ENCODE peak calls at places on chromosomes 13 and 19, in seven cellular contexts. U is K562, K is body of pancreas, E is breast epithelium, O is SJCRH30, H is right atrium auricular region, Z is H1. S is an unnamed sample. For H3K9me3, the result is how much of the 10 kb centered on the place peaks cover.

GRCh38 chr19:1945899-1946298 is 4.9 kb downstream of the CSNK1G2 start:
- DNase-seq in U (peak), O (peak), E (no peak), Z (peak), K (peak), H (no peak), S (no peak)

GRCh38 chr13:75271851-75272250 is 210.1 kb downstream of the TBC1D4 start:
- DNase-seq in E (no peak), H (no peak), K (no peak), U (no peak), O (no peak), Z (no peak), S (no peak)

GRCh38 chr13:25371608-25372274 is at the start of gene ATP8A2:
- DNase-seq in O (no peak), H (no peak), K (no peak), E (no peak), Z (peak), U (peak), S (no peak)

GRCh38 chr13:71677114-71677513 is 189.9 kb downstream of the DACH1 start:
- DNase-seq in H (no peak), O (peak), E (no peak), U (no peak), Z (no peak), K (no peak), S (no peak)

GRCh38 chr13:38888309-38888708 is 102.3 kb downstream of the STOML3 start:
- DNase-seq in Z (no peak), E (no peak), O (no peak), K (no peak), H (no peak), U (no peak), S (peak)

GRCh38 chr13:23876265-23876664 is 12.9 kb downstream of the MIPEP start:
- DNase-seq in H (no peak), K (peak), Z (no peak), U (no peak), O (no peak), E (no peak), S (no peak)

GRCh38 chr19:39409207-39409885 is 2.7 kb downstream of the ZFP36 start:
- DNase-seq in H (peak), K (peak), E (peak), U (peak), O (peak), Z (peak), S (peak)

GRCh38 chr19:16856091-16856490 is 26.9 kb downstream of the SIN3B start:
- DNase-seq in O (no peak), U (peak), H (no peak), Z (no peak), E (no peak), K (no peak), S (no peak)

GRCh38 chr13:97285221-97285955 is 63.3 kb downstream of the MBNL2 start:
- DNase-seq in E (no peak), K (no peak), H (no peak), O (no peak), Z (no peak), U (no peak), S (no peak)

GRCh38 chr13:30299746-30300145 is 7.6 kb downstream of the KATNAL1 start:
- DNase-seq in U (no peak), E (no peak), H (no peak), Z (no peak), K (no peak), O (no peak), S (no peak)

GRCh38 chr19:49469828-49470614 is 4.0 kb upstream of the FLT3LG start:
- DNase-seq in K (no peak), E (no peak), H (no peak), U (no peak), Z (no peak), O (no peak), S (no peak)

GRCh38 chr13:48579167-48579918 is 46.5 kb upstream of the RCBTB2 start:
- DNase-seq in Z (no peak), K (peak), U (no peak), O (no peak), E (no peak), H (no peak), S (no peak)

GRCh38 chr19:19539738-19540703 is 2.0 kb downstream of the CILP2 start:
- DNase-seq in H (no peak), U (peak), K (peak), O (no peak), Z (peak), E (no peak), S (peak)

GRCh38 chr13:77692746-77693448 is 4.6 kb upstream of the SLAIN1 start:
- DNase-seq in H (no peak), E (no peak), U (no peak), K (no peak), O (no peak), Z (no peak), S (no peak)

GRCh38 chr19:30316000-30316491 is 56.1 kb upstream of the ZNF536 start:
- DNase-seq in O (no peak), Z (no peak), U (no peak), E (no peak), K (no peak), H (no peak), S (no peak)

GRCh38 chr13:40251343-40252032 is 415.0 kb downstream of the FOXO1 start:
- DNase-seq in K (no peak), E (no peak), Z (no peak), O (no peak), U (no peak), H (no peak), S (no peak)

GRCh38 chr13:31905896-31906295 is 125.7 kb upstream of the FRY start:
- DNase-seq in Z (no peak), U (no peak), H (no peak), E (no peak), O (no peak), K (no peak), S (no peak)

GRCh38 chr13:44311011-44311481 is 62.6 kb upstream of the SERP2 start:
- DNase-seq in O (no peak), K (no peak), U (no peak), H (no peak), E (peak), Z (no peak), S (peak)

GRCh38 chr13:39616087-39616694 is 13.2 kb upstream of the LHFPL6 start:
- DNase-seq in E (no peak), O (peak), H (peak), U (peak), Z (no peak), K (peak), S (peak)

GRCh38 chr19:15511671-15512424 is 3.5 kb downstream of the CYP4F22 start:
- DNase-seq in E (no peak), K (no peak), Z (no peak), O (no peak), H (no peak), U (no peak), S (no peak)

GRCh38 chr13:48493851-48494250 is 39.0 kb downstream of the RCBTB2 start:
- DNase-seq in Z (no peak), O (no peak), H (no peak), E (no peak), K (no peak), U (no peak), S (no peak)

GRCh38 chr13:99955107-99955746 is 16.3 kb downstream of the ZIC5 start:
- DNase-seq in O (no peak), Z (peak), U (no peak), E (no peak), H (no peak), K (no peak), S (no peak)

GRCh38 chr13:99959127-99959529 is 12.4 kb downstream of the ZIC5 start:
- DNase-seq in O (no peak), K (no peak), Z (no peak), E (no peak), H (no peak), U (no peak), S (no peak)

GRCh38 chr13:99958402-99959126 is 13.0 kb downstream of the ZIC5 start:
- DNase-seq in U (no peak), E (no peak), O (no peak), H (no peak), K (no peak), Z (peak), S (no peak)

GRCh38 chr13:99955747-99956472 is 15.7 kb downstream of the ZIC5 start:
- DNase-seq in H (no peak), E (no peak), K (no peak), O (no peak), U (no peak), Z (peak), S (peak)

DNA sequence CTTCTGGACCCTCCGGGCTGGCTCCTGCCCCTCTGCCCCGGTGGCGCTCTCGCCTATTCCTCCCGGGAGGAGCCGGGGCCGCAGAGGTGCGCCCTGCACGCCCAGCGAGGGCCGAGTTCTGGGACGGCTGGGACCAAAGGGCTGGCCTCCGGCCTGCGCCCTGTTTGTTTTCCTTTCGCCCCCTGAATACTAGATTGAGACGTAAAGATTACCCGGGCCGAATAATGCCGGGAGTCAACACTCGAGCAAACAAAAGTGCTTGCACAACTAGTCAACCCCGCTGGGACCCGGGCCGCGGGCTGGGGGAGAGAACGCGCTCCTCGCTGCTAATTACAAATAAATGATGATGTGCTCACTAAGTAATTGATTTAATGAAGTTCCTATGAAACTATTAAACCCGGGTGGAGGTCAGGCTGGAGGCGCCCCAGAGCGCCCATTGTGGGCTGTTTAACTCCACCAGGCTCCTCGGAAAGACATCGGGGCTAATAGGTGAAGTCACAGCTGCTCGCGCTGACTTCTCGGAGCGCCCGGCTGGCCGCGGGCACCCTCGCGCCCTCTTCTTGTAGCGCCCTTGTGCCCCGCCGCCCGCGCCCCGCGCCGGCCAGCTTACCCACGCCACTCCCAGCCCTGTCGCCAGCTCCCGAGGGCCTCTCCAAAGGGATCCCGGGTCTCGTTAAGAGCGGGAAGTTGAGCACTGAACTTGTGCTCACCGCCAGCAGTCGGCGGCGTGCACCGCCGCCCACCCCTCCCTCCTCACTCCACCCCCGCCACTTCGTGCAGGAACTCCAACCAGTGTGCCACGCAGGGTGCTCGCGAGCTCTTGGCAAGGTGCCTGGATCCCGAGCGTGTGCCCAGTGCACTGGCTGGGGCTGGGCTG is 14.9 kb downstream of the ZIC5 start:
- DNase-seq in E (no peak), K (no peak), Z (peak), O (no peak), H (no peak), U (no peak), S (peak)
- H3K4me3 ChIP-seq in E (peak), K (no peak), Z (peak), O (no peak), H (no peak), U (no peak), S (peak)

DNA sequence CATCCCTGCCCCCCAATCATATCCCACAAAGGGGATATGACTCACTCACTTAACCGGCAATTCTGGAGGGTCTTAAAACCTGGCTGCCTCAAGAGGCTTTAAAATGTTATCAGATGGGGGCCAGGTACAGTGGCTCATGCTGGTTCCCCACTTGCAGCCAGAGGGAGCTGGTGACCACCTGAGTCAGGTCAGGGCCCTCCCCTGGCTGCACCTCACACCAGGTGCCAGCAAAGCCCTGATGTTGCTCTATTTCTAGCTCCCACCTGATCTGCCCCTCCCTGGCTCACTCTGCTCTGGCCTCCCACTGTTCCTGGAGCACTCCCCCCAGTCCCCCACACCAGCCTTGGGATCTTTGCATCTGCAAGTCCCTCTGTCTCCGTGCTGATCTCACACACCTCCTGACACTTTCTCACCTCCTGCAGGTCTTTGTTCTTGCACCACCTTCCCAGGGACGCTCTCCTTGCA is 14.2 kb downstream of the HPN start:
- DNase-seq in E (no peak), O (no peak), Z (peak), H (no peak), U (peak), K (peak), S (no peak)
- H3K9me3 ChIP-seq in E (under half), O (under half), Z (under half), H (under half), U (under half), K (under half), S (under half)

DNA sequence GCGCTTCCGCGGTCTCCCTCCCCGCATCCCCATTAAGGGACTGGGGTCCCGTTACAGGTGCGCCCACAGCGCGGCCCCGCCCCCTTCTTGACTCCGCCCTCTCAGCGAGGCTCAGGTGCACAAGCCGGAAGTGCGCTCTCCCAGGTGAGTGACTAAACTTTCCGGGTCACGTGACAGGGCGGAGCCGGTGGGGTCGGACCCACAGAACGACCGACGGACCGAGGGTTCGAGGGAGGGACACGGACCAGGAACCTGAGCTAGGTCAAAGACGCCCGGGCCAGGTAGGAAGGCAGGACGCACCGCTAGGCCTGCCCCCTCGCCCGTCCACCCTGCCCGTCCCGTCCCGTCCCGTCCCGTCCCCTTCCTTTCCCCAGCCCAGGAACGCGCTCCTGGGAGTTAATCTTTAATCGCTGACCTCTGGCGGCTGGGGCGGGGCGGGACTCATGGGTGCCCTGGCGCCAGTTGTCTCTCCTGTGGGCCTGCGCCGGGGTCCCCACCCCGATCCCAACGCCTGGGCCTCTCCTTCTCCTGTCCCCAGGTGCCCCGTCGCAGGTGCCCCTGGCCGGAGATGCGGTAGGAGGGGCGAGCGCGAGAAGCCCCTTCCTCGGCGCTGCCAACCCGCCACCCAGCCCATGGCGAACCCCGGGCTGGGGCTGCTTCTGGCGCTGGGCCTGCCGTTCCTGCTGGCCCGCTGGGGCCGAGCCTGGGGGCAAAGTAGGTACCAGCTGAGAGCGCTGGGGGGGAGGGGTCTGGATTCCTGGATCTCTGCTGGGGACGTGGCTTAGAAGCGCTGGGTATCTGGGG is at the start of gene CRB3:
- DNase-seq in U (no peak), Z (peak), E (peak), K (peak), H (no peak), O (no peak), S (no peak)
- H3K4me3 ChIP-seq in U (no peak), Z (peak), E (peak), K (peak), H (no peak), O (no peak), S (no peak)

GRCh38 chr19:54724644-54725043 is 402 bp downstream of the KIR3DL3 start:
- DNase-seq in Z (no peak), O (no peak), H (no peak), K (no peak), U (no peak), E (no peak), S (no peak)

GRCh38 chr19:54728167-54728566 is 3.9 kb downstream of the KIR3DL3 start:
- DNase-seq in U (no peak), O (no peak), K (no peak), E (no peak), Z (no peak), H (peak), S (no peak)

GRCh38 chr19:54727562-54727961 is 3.3 kb downstream of the KIR3DL3 start:
- DNase-seq in E (no peak), U (no peak), K (no peak), Z (no peak), O (no peak), H (peak), S (no peak)

GRCh38 chr19:54725321-54725720 is 1.1 kb downstream of the KIR3DL3 start:
- DNase-seq in K (no peak), O (no peak), Z (no peak), H (no peak), U (no peak), E (no peak), S (no peak)

GRCh38 chr19:54729416-54730188 is 5.4 kb downstream of the KIR3DL3 start:
- DNase-seq in E (no peak), H (peak), U (no peak), Z (no peak), K (no peak), O (no peak), S (no peak)
- H3K9me3 ChIP-seq in E (under half), H (under half), U (under half), Z (half or more), K (under half), O (under half), S (under half)

GRCh38 chr19:38223119-38223523 is 901 bp downstream of the DPF1 start:
- DNase-seq in E (no peak), K (no peak), H (no peak), U (no peak), Z (no peak), O (no peak), S (no peak)
- H3K4me3 ChIP-seq in E (no peak), K (no peak), H (no peak), U (peak), Z (no peak), O (peak), S (peak)

DNA sequence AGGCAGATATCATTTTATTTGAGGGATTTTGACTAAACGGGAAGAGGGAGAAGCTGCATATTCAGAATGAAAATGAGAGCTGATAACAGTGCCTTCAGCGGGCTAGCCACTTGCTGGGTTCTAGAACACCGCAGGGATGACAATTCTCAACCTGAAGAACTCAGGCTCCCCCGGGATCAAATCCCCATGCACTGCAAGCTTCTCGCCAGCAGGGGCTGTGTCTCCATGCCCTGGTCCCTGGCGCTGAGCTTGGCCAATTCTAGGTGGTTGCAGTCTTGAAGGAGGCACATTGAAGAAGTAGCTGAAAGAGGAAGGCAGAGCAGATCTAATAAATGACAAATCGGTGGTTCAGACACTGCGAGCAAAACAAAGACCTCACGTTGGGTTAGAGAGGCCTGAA is 128.7 kb downstream of the UQCRFS1 start:
- DNase-seq in Z (peak), K (no peak), H (no peak), U (peak), O (no peak), E (no peak), S (peak)
- H3K9me3 ChIP-seq in Z (under half), K (under half), H (under half), U (under half), O (under half), E (under half), S (under half)

DNA sequence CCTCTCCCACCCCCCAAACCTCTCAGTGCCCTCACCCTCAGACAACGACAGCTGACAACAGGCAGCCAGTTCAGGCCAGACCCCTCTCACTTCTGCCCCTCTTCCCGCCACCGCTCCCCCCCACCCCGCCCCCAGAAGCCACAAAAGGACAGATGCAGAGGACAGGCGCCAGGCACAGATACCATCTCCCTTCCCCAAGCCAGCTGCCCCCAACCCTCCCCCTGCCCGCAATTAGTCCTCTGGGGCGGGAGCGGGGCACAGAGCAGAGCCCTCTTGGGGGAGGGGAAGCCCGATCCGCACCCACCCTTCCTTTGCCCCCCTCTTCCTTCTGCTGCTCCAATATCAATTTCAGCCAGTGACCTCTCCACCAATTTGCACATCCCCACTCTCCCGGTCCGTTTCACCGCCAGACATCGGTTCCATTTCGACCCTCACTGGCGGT is 585 bp upstream of the SHD start:
- DNase-seq in Z (no peak), H (no peak), U (no peak), E (no peak), K (no peak), O (peak), S (no peak)
- H3K4me3 ChIP-seq in Z (peak), H (peak), U (no peak), E (no peak), K (no peak), O (peak), S (no peak)

GRCh38 chr19:53076984-53077383 is 26.2 kb downstream of the ZNF160 start:
- DNase-seq in H (peak), O (no peak), K (peak), U (peak), Z (peak), E (no peak), S (no peak)
- H3K9me3 ChIP-seq in H (under half), O (under half), K (under half), U (under half), Z (under half), E (under half), S (under half)

DNA sequence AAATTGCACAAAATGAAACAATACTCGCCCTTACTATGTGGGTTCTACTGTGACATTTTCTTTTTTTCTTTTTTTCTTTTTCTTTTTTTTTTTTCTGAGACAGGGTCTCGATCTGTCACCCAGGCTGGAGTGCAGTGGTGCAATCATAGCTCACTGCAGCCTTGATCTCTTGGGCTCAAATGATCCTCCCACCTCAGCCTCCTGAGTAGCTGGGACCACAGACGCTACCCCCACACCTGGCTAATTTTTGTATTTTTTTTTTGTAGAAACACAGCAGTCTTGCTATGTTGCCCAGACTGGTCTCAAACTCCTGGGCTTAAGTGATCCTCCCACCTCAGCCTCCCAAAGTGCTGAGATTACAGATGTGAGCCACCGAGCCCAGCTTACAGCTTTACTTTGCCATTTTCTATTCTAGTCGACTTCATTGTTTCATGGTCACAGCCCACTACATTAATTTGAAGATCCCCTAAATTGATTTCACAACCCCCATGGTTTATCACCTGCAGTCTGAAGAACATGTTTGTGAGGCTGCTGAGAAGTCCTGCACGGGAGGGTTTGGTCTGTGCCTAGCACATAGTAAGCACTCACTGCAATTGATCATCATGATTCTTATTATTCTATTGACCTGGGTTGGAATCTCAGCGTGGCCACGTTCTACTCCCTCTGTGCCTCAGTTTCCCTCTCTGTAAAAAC is 3.8 kb downstream of the BCL3 start:
- DNase-seq in O (no peak), U (no peak), H (no peak), Z (no peak), K (no peak), E (no peak), S (no peak)
- H3K4me3 ChIP-seq in O (no peak), U (no peak), H (no peak), Z (no peak), K (no peak), E (peak), S (peak)